ENCODE peak calls at places on chromosomes 13 and 19, in nine cellular contexts. M is uterus; N is thyroid gland; F is astrocyte of the spinal cord; T is naive thymus-derived CD4-positive, alpha-beta T cell; Y is OCI-LY7; B is fibroblast of mammary gland; I is stimulated activated naive CD8-positive, alpha-beta T cell treated with anti-CD3 and anti-CD28 coated beads, Interleukin-15, Interleukin-2, amounts not matched to agents 100 U/mL and 50 U/mL, for 24 hours; U is mucosa of gallbladder. O is an unnamed sample.

GRCh38 chr13:96900992-96901391 is 93.3 kb downstream of the OXGR1 start:
- DNase-seq in M (no peak), N (no peak), F (no peak), T (no peak), Y (no peak), B (no peak), I (no peak), U (no peak), O (no peak)

GRCh38 chr19:45883586-45883880 is 2.4 kb downstream of the IRF2BP1 start:
- DNase-seq in M (no peak), N (no peak), F (no peak), T (no peak), Y (no peak), B (no peak), I (no peak), U (no peak), O (no peak)

GRCh38 chr19:42477933-42478332 is 35.2 kb upstream of the CXCL17 start:
- DNase-seq in M (no peak), N (no peak), F (no peak), T (no peak), Y (no peak), B (no peak), I (no peak), U (no peak), O (no peak)

GRCh38 chr19:28793391-28794168 is 419.4 kb downstream of the UQCRFS1 start:
- DNase-seq in M (no peak), N (peak; percentile 21), F (no peak), T (no peak), Y (no peak), B (no peak), I (peak; percentile 2), U (no peak), O (no peak)

GRCh38 chr13:51768976-51769375 is 35.0 kb downstream of the DHRS12 start:
- DNase-seq in M (no peak), N (no peak), F (no peak), T (no peak), Y (no peak), B (no peak), I (no peak), U (no peak), O (no peak)

GRCh38 chr19:17235618-17236413 is 9.8 kb downstream of the OCEL1 start:
- DNase-seq in M (peak; percentile 72), N (peak; percentile 83), F (peak; percentile 69), T (peak; percentile 73), Y (peak; percentile 82), B (peak; percentile 66), I (peak; percentile 76), U (peak; percentile 70), O (peak; percentile 84)

GRCh38 chr13:73273737-73274136 is 214.9 kb downstream of the KLF5 start:
- DNase-seq in M (no peak), N (no peak), F (peak; percentile 76), T (no peak), Y (no peak), B (peak; percentile 20), I (no peak), U (no peak), O (no peak)

GRCh38 chr19:43901395-43902390 is 33.4 kb downstream of the ZNF45 start:
- DNase-seq in M (peak; percentile 74), N (peak; percentile 76), F (peak; percentile 89), T (peak; percentile 56), Y (no peak), B (peak; percentile 89), I (peak; percentile 74), U (peak; percentile 88), O (peak; percentile 87)

GRCh38 chr13:19601749-19602725 is 31.4 kb upstream of the MPHOSPH8 start:
- DNase-seq in M (no peak), N (peak; percentile 21), F (peak; percentile 40), T (peak; percentile 22), Y (no peak), B (peak; percentile 32), I (peak; percentile 65), U (no peak), O (no peak)

GRCh38 chr13:45200701-45201230 is at the start of gene KCTD4:
- DNase-seq in M (no peak), N (no peak), F (peak; percentile 34), T (no peak), Y (no peak), B (no peak), I (no peak), U (no peak), O (no peak)

GRCh38 chr19:28468701-28469459 is 744.1 kb downstream of the UQCRFS1 start:
- DNase-seq in M (no peak), N (no peak), F (peak; percentile 39), T (no peak), Y (peak; percentile 33), B (peak; percentile 57), I (peak; percentile 37), U (peak; percentile 89), O (peak; percentile 64)

GRCh38 chr19:18868380-18869230 is 27.4 kb downstream of the CERS1 start:
- DNase-seq in M (no peak), N (no peak), F (no peak), T (no peak), Y (no peak), B (no peak), I (no peak), U (no peak), O (no peak)

GRCh38 chr13:97319088-97319487 is 97.0 kb downstream of the MBNL2 start:
- DNase-seq in M (no peak), N (no peak), F (no peak), T (no peak), Y (no peak), B (no peak), I (no peak), U (no peak), O (no peak)

GRCh38 chr13:113998781-113999617 is 25.1 kb upstream of the C13orf46 start:
- DNase-seq in M (no peak), N (peak; percentile 61), F (no peak), T (no peak), Y (no peak), B (no peak), I (no peak), U (no peak), O (no peak)

GRCh38 chr13:73000027-73000674 is 58.7 kb upstream of the KLF5 start:
- DNase-seq in M (no peak), N (no peak), F (peak; percentile 55), T (no peak), Y (peak; percentile 17), B (peak; percentile 2), I (no peak), U (no peak), O (no peak)

GRCh38 chr19:18153555-18154134 is 682 bp downstream of the PIK3R2 start:
- DNase-seq in M (no peak), N (peak; percentile 39), F (no peak), T (peak; percentile 29), Y (peak; percentile 38), B (no peak), I (peak; percentile 41), U (no peak), O (no peak)

GRCh38 chr13:19927117-19927734 is 31.3 kb upstream of the ZMYM2 start:
- DNase-seq in M (no peak), N (no peak), F (peak; percentile 42), T (peak; percentile 21), Y (peak; percentile 57), B (peak; percentile 57), I (no peak), U (no peak), O (no peak)

GRCh38 chr19:35712910-35713845 is 4.6 kb upstream of the KMT2B start:
- DNase-seq in M (no peak), N (no peak), F (no peak), T (peak; percentile 14), Y (no peak), B (peak; percentile 22), I (peak; percentile 88), U (no peak), O (no peak)

GRCh38 chr19:51887522-51888498 is at the start of gene ZNF577:
- DNase-seq in M (peak; percentile 80), N (peak; percentile 93), F (peak; percentile 95), T (peak; percentile 64), Y (no peak), B (peak; percentile 93), I (peak; percentile 50), U (peak; percentile 96), O (peak; percentile 94)

GRCh38 chr19:40741527-40742390 is 8.5 kb downstream of the ACTMAP start:
- DNase-seq in M (no peak), N (no peak), F (no peak), T (no peak), Y (no peak), B (no peak), I (no peak), U (no peak), O (no peak)

GRCh38 chr19:4673216-4673615 is 3.1 kb upstream of the MYDGF start:
- DNase-seq in M (no peak), N (no peak), F (no peak), T (no peak), Y (no peak), B (no peak), I (no peak), U (no peak), O (no peak)

GRCh38 chr13:112110479-112110878 is 43.5 kb downstream of the SOX1 start:
- DNase-seq in M (no peak), N (no peak), F (no peak), T (no peak), Y (no peak), B (no peak), I (no peak), U (no peak), O (no peak)

GRCh38 chr19:44072543-44073401 is 813 bp downstream of the ZNF284 start:
- DNase-seq in M (no peak), N (no peak), F (no peak), T (no peak), Y (no peak), B (peak; percentile 8), I (peak; percentile 10), U (no peak), O (no peak)

O was measured in sigmoid colon.